ENCODE peak calls at places on chromosomes 1 and 21, in eight cellular contexts. C, A, D, S, K, O, B and E are unnamed samples.

GRCh38 chr1:238753205-238753720 is 633.1 kb upstream of the CHRM3 start:
- DNase-seq in K (no peak), B (no peak), O (no peak), D (no peak), C (no peak), S (no peak), A (no peak), E (no peak)

GRCh38 chr21:39681845-39682244 is 63.1 kb upstream of the IGSF5 start:
- DNase-seq in D (peak; percentile 72), A (no peak), B (no peak), C (no peak), S (no peak), O (no peak), K (no peak), E (no peak)

GRCh38 chr1:6260961-6261614 is at the start of gene GPR153:
- DNase-seq in A (peak; percentile 42), D (peak; percentile 42), S (peak; percentile 22), O (no peak), B (peak; percentile 74), C (peak; percentile 36), K (peak; percentile 62), E (no peak)

GRCh38 chr1:192609110-192610079 is 26.6 kb upstream of the RGS13 start:
- DNase-seq in S (peak; percentile 26), O (no peak), C (peak; percentile 23), B (peak; percentile 57), A (peak; percentile 17), K (no peak), D (peak; percentile 29), E (peak; percentile 53)

GRCh38 chr1:29718791-29719190 is 482.5 kb downstream of the PTPRU start:
- DNase-seq in K (no peak), D (no peak), B (no peak), C (no peak), A (no peak), O (no peak), S (no peak), E (no peak)

GRCh38 chr1:173433927-173434326 is 43.2 kb upstream of the PRDX6 start:
- DNase-seq in O (no peak), C (no peak), D (no peak), K (no peak), S (no peak), A (no peak), B (no peak), E (no peak)

GRCh38 chr1:216566809-216567208 is 143.6 kb upstream of the USH2A start:
- DNase-seq in K (no peak), A (no peak), B (no peak), O (no peak), D (peak; percentile 1), S (no peak), C (no peak), E (peak; percentile 18)

GRCh38 chr1:205048382-205048781 is 5.4 kb downstream of the CNTN2 start:
- DNase-seq in C (no peak), D (no peak), A (no peak), K (no peak), S (no peak), O (no peak), B (no peak), E (peak; percentile 98)

GRCh38 chr1:228487336-228488106 is at the start of gene RNF187:
- DNase-seq in D (no peak), B (peak; percentile 95), O (no peak), S (peak; percentile 74), C (peak; percentile 21), A (peak; percentile 77), K (no peak), E (no peak)

GRCh38 chr21:28479660-28480059 is 513.0 kb downstream of the LTN1 start:
- DNase-seq in A (no peak), O (no peak), S (no peak), D (no peak), B (no peak), K (no peak), C (no peak), E (no peak)

GRCh38 chr1:186050360-186050759 is 316.2 kb downstream of the HMCN1 start:
- DNase-seq in S (no peak), A (no peak), O (no peak), K (peak; percentile 27), D (peak; percentile 38), C (no peak), B (no peak), E (no peak)

GRCh38 chr1:32106663-32107273 is 1.1 kb upstream of the KPNA6 start:
- DNase-seq in D (no peak), K (no peak), C (no peak), B (no peak), O (no peak), S (no peak), A (no peak), E (no peak)

GRCh38 chr1:244451539-244451950 is at the start of gene ADSS2:
- DNase-seq in B (no peak), D (no peak), A (no peak), K (no peak), O (no peak), C (no peak), S (no peak), E (no peak)

GRCh38 chr1:232369451-232369850 is 260.5 kb downstream of the SIPA1L2 start:
- DNase-seq in K (no peak), S (no peak), A (no peak), O (no peak), C (no peak), D (no peak), B (no peak), E (no peak)

GRCh38 chr1:212968385-212968863 is 18.1 kb downstream of the VASH2 start:
- DNase-seq in S (no peak), D (no peak), K (no peak), C (no peak), B (no peak), A (no peak), O (no peak), E (no peak)

GRCh38 chr1:1212780-1213152 is 1.2 kb downstream of the TNFRSF4 start:
- DNase-seq in S (no peak), O (no peak), A (no peak), D (no peak), K (no peak), B (peak; percentile 77), C (no peak), E (no peak)